ENCODE peak calls at places on chromosomes 13 and 19, in six cellular contexts. I is GM23338, W is mesothelial cell of epicardium, Z is astrocyte of the cerebellum, Q is Peyer's patch, T is fibroblast of the aortic adventitia. C is an unnamed sample.
A peak's percentile ranks its signal among the peaks of the same experiment; 100 is the strongest.

GRCh38 chr13:27007166-27007565 is 164.4 kb downstream of the USP12 start:
- DNase-seq in I (peak; percentile 33), W (no peak), Z (no peak), Q (no peak), T (no peak), C (no peak)

GRCh38 chr13:75318138-75318833 is 163.7 kb downstream of the TBC1D4 start:
- DNase-seq in I (no peak), W (no peak), Z (no peak), Q (no peak), T (no peak), C (no peak)

GRCh38 chr13:66339214-66339613 is 890.9 kb downstream of the PCDH9 start:
- DNase-seq in I (no peak), W (no peak), Z (no peak), Q (no peak), T (peak; percentile 7), C (no peak)

GRCh38 chr19:10551698-10552301 is 8.1 kb downstream of the ATG4D start:
- DNase-seq in I (peak; percentile 69), W (no peak), Z (no peak), Q (no peak), T (peak; percentile 42), C (no peak)

GRCh38 chr19:4539697-4540581 is at the start of gene LRG1:
- DNase-seq in I (peak; percentile 54), W (no peak), Z (no peak), Q (peak; percentile 73), T (no peak), C (no peak)

GRCh38 chr13:41546372-41547252 is 89.3 kb downstream of the RGCC start:
- DNase-seq in I (no peak), W (no peak), Z (peak; percentile 89), Q (no peak), T (peak; percentile 14), C (no peak)

GRCh38 chr13:31733066-31733465 is 6.3 kb upstream of the RXFP2 start:
- DNase-seq in I (no peak), W (no peak), Z (no peak), Q (no peak), T (peak; percentile 40), C (no peak)

GRCh38 chr19:42606660-42607351 is 12.1 kb upstream of the CEACAM8 start:
- DNase-seq in I (peak; percentile 92), W (no peak), Z (no peak), Q (peak; percentile 66), T (peak; percentile 28), C (peak; percentile 64)

GRCh38 chr13:23348270-23349126 is 85.0 kb downstream of the SACS start:
- DNase-seq in I (peak; percentile 14), W (no peak), Z (no peak), Q (no peak), T (peak; percentile 5), C (no peak)

GRCh38 chr13:26185720-26186119 is 36.4 kb downstream of the RNF6 start:
- DNase-seq in I (no peak), W (no peak), Z (no peak), Q (no peak), T (no peak), C (no peak)

GRCh38 chr19:32864318-32865007 is 5.1 kb downstream of the SLC7A9 start:
- DNase-seq in I (no peak), W (no peak), Z (no peak), Q (peak; percentile 44), T (no peak), C (no peak)

GRCh38 chr13:23851106-23851505 is 38.1 kb downstream of the MIPEP start:
- DNase-seq in I (no peak), W (no peak), Z (peak; percentile 8), Q (no peak), T (peak; percentile 51), C (peak; percentile 67)

GRCh38 chr19:17074628-17075034 is 621 bp downstream of the HAUS8 start:
- DNase-seq in I (no peak), W (no peak), Z (no peak), Q (no peak), T (no peak), C (no peak)

GRCh38 chr19:46372901-46373572 is 26.1 kb downstream of the PPP5C start:
- DNase-seq in I (peak; percentile 74), W (no peak), Z (no peak), Q (peak; percentile 40), T (peak; percentile 41), C (no peak)

GRCh38 chr19:51366999-51367564 is 894 bp upstream of the ETFB start:
- DNase-seq in I (no peak), W (peak; percentile 63), Z (no peak), Q (peak; percentile 63), T (no peak), C (no peak)

GRCh38 chr13:63605403-63605802 is 2189.8 kb upstream of the PCDH20 start:
- DNase-seq in I (no peak), W (no peak), Z (no peak), Q (no peak), T (no peak), C (no peak)

GRCh38 chr19:13169769-13170168 is 19.6 kb downstream of the IER2 start:
- DNase-seq in I (no peak), W (no peak), Z (no peak), Q (peak; percentile 77), T (peak; percentile 43), C (no peak)

GRCh38 chr13:44810067-44810840 is 179.0 kb downstream of the NUFIP1 start:
- DNase-seq in I (no peak), W (no peak), Z (no peak), Q (peak; percentile 54), T (peak; percentile 89), C (no peak)

GRCh38 chr19:58572818-58573657 is at the start of gene MZF1:
- DNase-seq in I (peak; percentile 100), W (peak; percentile 98), Z (peak; percentile 100), Q (peak; percentile 100), T (peak; percentile 100), C (peak; percentile 100)
- TF ChIP-seq CTCF in I (no peak), W (peak; percentile 17), Z (peak; percentile 23), Q (peak; percentile 39), T (peak; percentile 32), C (no peak)

GRCh38 chr13:114043421-114044053 is 69.7 kb upstream of the C13orf46 start:
- DNase-seq in I (peak; percentile 56), W (no peak), Z (peak; percentile 44), Q (peak; percentile 78), T (peak; percentile 96), C (no peak)
- TF ChIP-seq CTCF in I (peak; percentile 7), W (no peak), Z (no peak), Q (no peak), T (peak; percentile 42), C (no peak)

GRCh38 chr13:62512194-62513141 is 1096.8 kb upstream of the PCDH20 start:
- DNase-seq in I (peak; percentile 74), W (no peak), Z (peak; percentile 3), Q (no peak), T (no peak), C (no peak)
- TF ChIP-seq CTCF in I (peak; percentile 83), W (peak; percentile 49), Z (peak; percentile 64), Q (peak; percentile 2), T (no peak), C (peak; percentile 70)

DNA sequence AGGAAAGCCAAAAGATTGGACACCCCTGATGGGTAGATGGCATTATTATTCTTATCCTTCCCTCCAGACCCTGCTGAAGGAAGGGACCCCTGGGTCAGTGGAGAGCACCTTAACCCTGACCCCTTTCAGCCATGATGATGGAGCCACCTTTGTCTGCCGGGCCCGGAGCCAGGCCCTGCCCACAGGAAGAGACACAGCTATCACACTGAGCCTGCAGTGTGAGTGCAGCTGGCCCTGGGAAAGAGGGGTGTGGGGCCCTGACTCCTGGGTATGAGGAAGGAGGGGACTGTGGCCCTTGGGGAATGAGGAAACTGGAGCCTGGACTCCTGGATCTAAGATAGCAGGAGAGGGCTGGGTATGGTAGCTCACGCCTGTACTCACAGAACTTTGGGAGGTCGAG is 2.7 kb downstream of the KIRREL2 start:
- DNase-seq in I (no peak), W (no peak), Z (no peak), Q (no peak), T (no peak), C (no peak)
- TF ChIP-seq CTCF in I (no peak), W (no peak), Z (no peak), Q (no peak), T (no peak), C (no peak)

GRCh38 chr13:113209336-113209879 is at the start of gene CUL4A:
- DNase-seq in I (peak; percentile 92), W (peak; percentile 76), Z (no peak), Q (peak; percentile 89), T (peak; percentile 62), C (no peak)

GRCh38 chr13:113209880-113210421 is 538 bp downstream of the CUL4A start:
- DNase-seq in I (peak; percentile 72), W (peak; percentile 74), Z (no peak), Q (peak; percentile 87), T (peak; percentile 62), C (peak; percentile 46)

GRCh38 chr13:113208424-113209335 is at the start of gene PCID2:
- DNase-seq in I (peak; percentile 96), W (peak; percentile 95), Z (peak; percentile 67), Q (peak; percentile 95), T (peak; percentile 83), C (peak; percentile 61)

GRCh38 chr13:113210834-113211233 is 1.4 kb downstream of the CUL4A start:
- DNase-seq in I (no peak), W (no peak), Z (no peak), Q (no peak), T (no peak), C (no peak)

DNA sequence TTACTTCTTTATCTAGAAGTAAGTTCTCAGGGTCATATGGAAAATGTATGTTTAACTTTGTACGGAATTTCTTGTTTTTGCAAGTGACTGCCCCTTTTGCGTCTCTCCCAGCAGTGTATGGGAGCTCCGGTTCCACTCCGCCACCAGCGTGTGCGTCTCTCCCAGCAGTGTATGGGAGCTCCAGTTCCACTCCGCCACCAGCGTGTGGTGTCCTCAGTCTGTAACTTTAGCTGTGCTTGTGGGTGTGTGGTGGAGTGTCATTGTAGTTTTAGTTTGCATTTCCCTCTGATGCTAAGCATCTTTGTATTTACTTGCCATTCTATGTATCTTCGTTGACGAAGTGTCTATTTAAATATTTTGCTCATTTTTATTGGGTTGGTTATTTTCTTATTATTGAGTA is 2.4 kb downstream of the CUL4A start:
- DNase-seq in I (peak; percentile 78), W (no peak), Z (no peak), Q (no peak), T (no peak), C (no peak)
- TF ChIP-seq CTCF in I (peak; percentile 61), W (no peak), Z (no peak), Q (no peak), T (no peak), C (peak; percentile 7)

DNA sequence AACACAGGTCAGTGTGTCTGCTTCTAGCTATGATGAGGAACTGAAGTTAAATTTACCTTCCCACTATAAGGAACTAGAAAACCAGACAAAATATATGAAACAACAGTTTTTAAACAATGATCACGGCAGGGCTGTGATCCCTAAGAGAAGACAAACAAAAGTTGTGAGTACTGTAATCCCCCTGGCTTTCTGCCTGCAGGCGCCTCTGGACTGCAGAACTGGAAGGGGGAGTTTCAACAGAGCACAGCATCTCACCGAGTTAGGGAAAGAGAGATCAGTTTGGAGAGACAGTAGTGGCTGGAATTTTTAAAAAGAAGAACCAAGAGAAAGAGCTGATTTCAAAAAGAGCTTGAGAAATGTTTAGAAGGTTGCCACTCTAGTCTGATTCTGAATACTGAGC is 475.4 kb downstream of the UQCRFS1 start:
- DNase-seq in I (no peak), W (no peak), Z (no peak), Q (no peak), T (peak; percentile 41), C (no peak)
- TF ChIP-seq CTCF in I (no peak), W (no peak), Z (no peak), Q (no peak), T (no peak), C (no peak)

C was measured in retinal pigment epithelial cell.